ENCODE peak calls at places on chromosomes 11 and 22, in seven cellular contexts. One of them, this sample, is unnamed.
A peak's percentile ranks its signal among the peaks of the same experiment; 100 is the strongest.

GRCh38 chr11:97140885-97141494 is 751.2 kb downstream of the JRKL start:
- DNase-seq in HepG2: peak; percentile 16
- DNase-seq in K562: peak; percentile 26
- DNase-seq in H1: no peak
- DNase-seq in A549: peak; percentile 2
- DNase-seq in IMR-90: no peak
- DNase-seq in HCT116: no peak
- DNase-seq in this sample: no peak

GRCh38 chr22:23675502-23676415 is 15.1 kb upstream of the RGL4 start:
- DNase-seq in HepG2: peak; percentile 69
- DNase-seq in K562: no peak
- DNase-seq in H1: no peak
- DNase-seq in A549: no peak
- DNase-seq in IMR-90: no peak
- DNase-seq in HCT116: no peak
- DNase-seq in this sample: no peak

GRCh38 chr22:19853879-19854777 is 546 bp downstream of the GNB1L start:
- DNase-seq in HepG2: no peak
- DNase-seq in K562: peak; percentile 44
- DNase-seq in H1: peak; percentile 51
- DNase-seq in A549: no peak
- DNase-seq in IMR-90: no peak
- DNase-seq in HCT116: peak; percentile 2
- DNase-seq in this sample: no peak

GRCh38 chr22:26585104-26585790 is 4.7 kb downstream of the TPST2 start:
- DNase-seq in HepG2: no peak
- DNase-seq in K562: peak; percentile 68
- DNase-seq in H1: no peak
- DNase-seq in A549: peak; percentile 22
- DNase-seq in IMR-90: peak; percentile 79
- DNase-seq in HCT116: no peak
- DNase-seq in this sample: no peak

GRCh38 chr11:66870131-66870530 is 13.3 kb downstream of the LRFN4 start:
- DNase-seq in HepG2: no peak
- DNase-seq in K562: no peak
- DNase-seq in H1: no peak
- DNase-seq in A549: no peak
- DNase-seq in IMR-90: no peak
- DNase-seq in HCT116: no peak
- DNase-seq in this sample: no peak

GRCh38 chr22:40898850-40899357 is 37.0 kb upstream of the DNAJB7 start:
- DNase-seq in HepG2: peak; percentile 62
- DNase-seq in K562: peak; percentile 66
- DNase-seq in H1: no peak
- DNase-seq in A549: peak; percentile 49
- DNase-seq in IMR-90: peak; percentile 67
- DNase-seq in HCT116: peak; percentile 23
- DNase-seq in this sample: peak; percentile 44

GRCh38 chr11:103808246-103808645 is 228.2 kb upstream of the DDI1 start:
- DNase-seq in HepG2: no peak
- DNase-seq in K562: no peak
- DNase-seq in H1: no peak
- DNase-seq in A549: no peak
- DNase-seq in IMR-90: peak; percentile 27
- DNase-seq in HCT116: no peak
- DNase-seq in this sample: no peak

GRCh38 chr22:39185601-39186012 is 33.1 kb upstream of the CBX7 start:
- DNase-seq in HepG2: peak; percentile 50
- DNase-seq in K562: no peak
- DNase-seq in H1: no peak
- DNase-seq in A549: no peak
- DNase-seq in IMR-90: peak; percentile 49
- DNase-seq in HCT116: no peak
- DNase-seq in this sample: no peak

GRCh38 chr11:65611028-65611757 is 2.8 kb downstream of the MAP3K11 start:
- DNase-seq in HepG2: no peak
- DNase-seq in K562: no peak
- DNase-seq in H1: no peak
- DNase-seq in A549: no peak
- DNase-seq in IMR-90: no peak
- DNase-seq in HCT116: no peak
- DNase-seq in this sample: no peak

GRCh38 chr11:97772696-97773095 is 1248.1 kb upstream of the CNTN5 start:
- DNase-seq in HepG2: no peak
- DNase-seq in K562: no peak
- DNase-seq in H1: no peak
- DNase-seq in A549: no peak
- DNase-seq in IMR-90: no peak
- DNase-seq in HCT116: no peak
- DNase-seq in this sample: no peak

GRCh38 chr11:83510530-83511449 is 224.6 kb upstream of the CCDC90B start:
- DNase-seq in HepG2: no peak
- DNase-seq in K562: no peak
- DNase-seq in H1: no peak
- DNase-seq in A549: no peak
- DNase-seq in IMR-90: no peak
- DNase-seq in HCT116: no peak
- DNase-seq in this sample: no peak

GRCh38 chr22:41976961-41977566 is 7.8 kb downstream of the SEPTIN3 start:
- DNase-seq in HepG2: no peak
- DNase-seq in K562: no peak
- DNase-seq in H1: peak; percentile 64
- DNase-seq in A549: no peak
- DNase-seq in IMR-90: no peak
- DNase-seq in HCT116: no peak
- DNase-seq in this sample: no peak

GRCh38 chr22:19879248-19879575 is 24.5 kb upstream of the GNB1L start:
- DNase-seq in HepG2: no peak
- DNase-seq in K562: no peak
- DNase-seq in H1: peak; percentile 41
- DNase-seq in A549: no peak
- DNase-seq in IMR-90: no peak
- DNase-seq in HCT116: no peak
- DNase-seq in this sample: no peak

GRCh38 chr11:119441898-119442243 is 18.9 kb upstream of the THY1 start:
- DNase-seq in HepG2: no peak
- DNase-seq in K562: peak; percentile 70
- DNase-seq in H1: no peak
- DNase-seq in A549: no peak
- DNase-seq in IMR-90: no peak
- DNase-seq in HCT116: no peak
- DNase-seq in this sample: no peak
- TF ChIP-seq CEBPB in HepG2: no peak
- TF ChIP-seq CEBPB in K562: no peak
- TF ChIP-seq CEBPB in H1: no peak
- TF ChIP-seq CEBPB in A549: no peak
- TF ChIP-seq CEBPB in IMR-90: no peak
- TF ChIP-seq CEBPB in HCT116: no peak
- TF ChIP-seq CEBPB in this sample: no peak

DNA sequence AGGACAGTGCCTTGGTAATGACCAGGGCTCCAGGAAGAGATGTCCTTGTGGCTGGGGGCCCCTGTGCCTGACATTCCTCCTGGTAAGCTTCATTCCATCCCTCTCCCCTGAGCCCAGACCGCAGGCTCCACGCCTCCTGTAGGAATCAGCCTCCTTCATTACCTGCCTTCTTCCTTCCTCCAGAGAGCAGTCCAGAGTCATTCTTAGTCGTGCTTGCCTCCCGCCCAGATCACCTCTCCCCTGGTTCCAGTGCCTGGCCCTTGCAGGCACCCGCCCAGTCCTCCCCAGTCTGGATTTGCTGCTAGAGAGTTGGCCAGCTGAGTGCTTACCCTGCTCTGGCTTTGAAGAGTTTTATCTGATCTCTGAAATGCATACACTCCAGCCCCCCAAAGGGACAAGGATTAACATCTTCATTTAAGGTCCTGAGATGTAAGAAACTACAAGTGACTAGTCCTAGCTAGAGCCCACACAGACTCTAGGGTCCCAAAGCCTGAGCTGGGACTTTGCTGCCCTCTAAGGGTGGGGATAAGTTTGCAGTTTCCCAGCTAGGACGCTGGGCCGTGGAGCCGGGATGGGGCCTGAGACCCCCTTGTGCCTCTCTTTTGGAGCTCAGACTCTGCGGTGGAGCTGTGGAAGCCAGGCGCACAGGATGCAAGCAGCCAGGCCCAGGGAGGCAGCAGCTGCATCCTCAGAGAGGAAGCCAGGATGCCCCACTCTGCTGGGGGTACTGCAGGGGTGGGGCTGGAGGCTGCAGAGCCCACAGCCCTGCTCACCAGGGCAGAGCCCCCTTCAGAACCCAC is 1.6 kb downstream of the NR1H3 start:
- DNase-seq in HepG2: peak; percentile 46
- DNase-seq in K562: peak; percentile 68
- DNase-seq in H1: peak; percentile 85
- DNase-seq in A549: peak; percentile 58
- DNase-seq in IMR-90: peak; percentile 30
- DNase-seq in HCT116: no peak
- DNase-seq in this sample: no peak
- TF ChIP-seq CEBPB in HepG2: no peak
- TF ChIP-seq CEBPB in K562: no peak
- TF ChIP-seq CEBPB in H1: no peak
- TF ChIP-seq CEBPB in A549: no peak
- TF ChIP-seq CEBPB in IMR-90: no peak
- TF ChIP-seq CEBPB in HCT116: no peak
- TF ChIP-seq CEBPB in this sample: no peak

GRCh38 chr22:25027959-25028840 is 75.7 kb downstream of the KIAA1671 start:
- DNase-seq in HepG2: no peak
- DNase-seq in K562: peak; percentile 45
- DNase-seq in H1: peak; percentile 88
- DNase-seq in A549: peak; percentile 59
- DNase-seq in IMR-90: no peak
- DNase-seq in HCT116: no peak
- DNase-seq in this sample: no peak
- TF ChIP-seq CEBPB in HepG2: no peak
- TF ChIP-seq CEBPB in K562: no peak
- TF ChIP-seq CEBPB in H1: no peak
- TF ChIP-seq CEBPB in A549: no peak
- TF ChIP-seq CEBPB in IMR-90: no peak
- TF ChIP-seq CEBPB in HCT116: no peak
- TF ChIP-seq CEBPB in this sample: no peak

DNA sequence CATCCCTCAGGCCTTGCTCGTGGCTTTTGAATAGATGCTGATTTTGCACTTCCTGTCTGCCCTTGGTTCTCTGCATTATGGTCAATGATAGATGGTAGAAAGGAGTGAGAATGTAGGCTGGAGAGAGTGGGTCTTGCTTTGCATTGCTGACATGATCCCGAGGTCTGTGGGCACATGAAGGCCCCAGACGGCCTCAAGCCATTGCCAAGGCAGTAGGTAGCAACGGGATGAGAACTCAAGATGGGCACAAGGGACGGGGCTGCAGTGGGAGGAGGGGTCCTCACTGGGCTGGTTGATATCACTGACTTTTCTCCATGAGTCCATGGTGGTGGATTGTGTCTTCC is 54.0 kb downstream of the GAB4 start:
- DNase-seq in HepG2: no peak
- DNase-seq in K562: no peak
- DNase-seq in H1: no peak
- DNase-seq in A549: no peak
- DNase-seq in IMR-90: no peak
- DNase-seq in HCT116: no peak
- DNase-seq in this sample: no peak
- TF ChIP-seq CEBPB in HepG2: no peak
- TF ChIP-seq CEBPB in K562: no peak
- TF ChIP-seq CEBPB in H1: no peak
- TF ChIP-seq CEBPB in A549: no peak
- TF ChIP-seq CEBPB in IMR-90: no peak
- TF ChIP-seq CEBPB in HCT116: no peak
- TF ChIP-seq CEBPB in this sample: no peak

GRCh38 chr22:49363526-49364230 is 464.0 kb downstream of the BRD1 start:
- DNase-seq in HepG2: no peak
- DNase-seq in K562: no peak
- DNase-seq in H1: no peak
- DNase-seq in A549: no peak
- DNase-seq in IMR-90: no peak
- DNase-seq in HCT116: no peak
- DNase-seq in this sample: no peak

GRCh38 chr22:49365910-49366309 is 461.8 kb downstream of the BRD1 start:
- DNase-seq in HepG2: no peak
- DNase-seq in K562: no peak
- DNase-seq in H1: no peak
- DNase-seq in A549: no peak
- DNase-seq in IMR-90: no peak
- DNase-seq in HCT116: no peak
- DNase-seq in this sample: no peak

GRCh38 chr22:49366437-49366836 is 461.2 kb downstream of the BRD1 start:
- DNase-seq in HepG2: no peak
- DNase-seq in K562: no peak
- DNase-seq in H1: no peak
- DNase-seq in A549: no peak
- DNase-seq in IMR-90: no peak
- DNase-seq in HCT116: no peak
- DNase-seq in this sample: no peak

GRCh38 chr22:49364398-49364797 is 463.3 kb downstream of the BRD1 start:
- DNase-seq in HepG2: no peak
- DNase-seq in K562: no peak
- DNase-seq in H1: no peak
- DNase-seq in A549: no peak
- DNase-seq in IMR-90: no peak
- DNase-seq in HCT116: no peak
- DNase-seq in this sample: no peak

DNA sequence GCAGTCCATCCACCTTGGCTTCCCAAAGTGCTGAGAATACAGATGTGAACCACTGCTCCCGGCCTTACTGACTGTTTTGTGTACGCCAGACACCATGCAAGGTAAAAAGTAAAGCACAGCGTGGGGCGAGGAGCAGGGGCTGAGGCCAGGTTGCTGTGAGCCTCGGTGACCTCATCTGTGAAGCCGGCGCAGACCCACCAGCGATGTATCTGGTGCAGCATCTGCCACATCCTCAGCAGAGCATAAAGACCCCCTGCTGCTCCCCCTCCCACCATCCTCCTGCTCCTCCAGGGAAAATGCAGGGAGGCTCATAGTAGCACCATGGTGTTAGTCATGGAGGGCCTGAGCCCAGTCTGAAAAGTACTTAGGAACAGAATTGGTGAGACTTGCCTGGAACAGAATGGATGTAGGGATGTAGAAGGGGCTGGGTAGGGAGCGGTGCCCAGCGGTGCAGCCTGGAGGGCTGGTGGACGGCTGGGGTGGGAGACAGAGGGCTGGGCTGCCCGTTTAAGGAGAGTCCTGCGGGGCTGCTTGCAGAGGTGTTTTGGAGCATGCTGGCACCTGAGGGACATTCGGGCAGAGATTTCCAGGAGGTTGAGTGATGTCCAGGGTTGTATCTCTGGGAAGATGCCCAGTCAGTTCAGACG is 462.4 kb downstream of the BRD1 start:
- DNase-seq in HepG2: no peak
- DNase-seq in K562: no peak
- DNase-seq in H1: no peak
- DNase-seq in A549: no peak
- DNase-seq in IMR-90: no peak
- DNase-seq in HCT116: no peak
- DNase-seq in this sample: no peak
- TF ChIP-seq CEBPB in HepG2: no peak
- TF ChIP-seq CEBPB in K562: no peak
- TF ChIP-seq CEBPB in H1: no peak
- TF ChIP-seq CEBPB in A549: no peak
- TF ChIP-seq CEBPB in IMR-90: no peak
- TF ChIP-seq CEBPB in HCT116: no peak
- TF ChIP-seq CEBPB in this sample: no peak

GRCh38 chr11:78350646-78351165 is 66.9 kb downstream of the GAB2 start:
- DNase-seq in HepG2: no peak
- DNase-seq in K562: peak; percentile 40
- DNase-seq in H1: no peak
- DNase-seq in A549: no peak
- DNase-seq in IMR-90: peak; percentile 47
- DNase-seq in HCT116: no peak
- DNase-seq in this sample: peak; percentile 26
- TF ChIP-seq CEBPB in HepG2: no peak
- TF ChIP-seq CEBPB in K562: no peak
- TF ChIP-seq CEBPB in H1: no peak
- TF ChIP-seq CEBPB in A549: no peak
- TF ChIP-seq CEBPB in IMR-90: no peak
- TF ChIP-seq CEBPB in HCT116: no peak
- TF ChIP-seq CEBPB in this sample: no peak